ENCODE peak calls at places on chromosomes 4 and X, in six cellular contexts. One of them, this sample, is unnamed.

GRCh38 chr4:143337600-143338287 is 1.1 kb downstream of the GAB1 start:
- DNase-seq in Peyer's patch: peak; percentile 80
- DNase-seq in tibial artery: peak; percentile 83
- DNase-seq in psoas muscle: peak; percentile 50
- DNase-seq in effector memory CD4-positive, alpha-beta T cell: no peak
- DNase-seq in GM23248: peak; percentile 70
- DNase-seq in this sample: peak; percentile 10

GRCh38 chr4:47251363-47252135 is 212.0 kb downstream of the COMMD8 start:
- DNase-seq in Peyer's patch: no peak
- DNase-seq in tibial artery: no peak
- DNase-seq in psoas muscle: no peak
- DNase-seq in effector memory CD4-positive, alpha-beta T cell: no peak
- DNase-seq in GM23248: no peak
- DNase-seq in this sample: no peak

GRCh38 chrX:66030505-66031317 is 9.2 kb downstream of the VSIG4 start:
- DNase-seq in Peyer's patch: no peak
- DNase-seq in tibial artery: no peak
- DNase-seq in psoas muscle: no peak
- DNase-seq in effector memory CD4-positive, alpha-beta T cell: no peak
- DNase-seq in GM23248: peak; percentile 46
- DNase-seq in this sample: no peak

GRCh38 chr4:41134581-41134980 is 79.8 kb downstream of the APBB2 start:
- DNase-seq in Peyer's patch: no peak
- DNase-seq in tibial artery: no peak
- DNase-seq in psoas muscle: no peak
- DNase-seq in effector memory CD4-positive, alpha-beta T cell: no peak
- DNase-seq in GM23248: peak; percentile 29
- DNase-seq in this sample: no peak

GRCh38 chrX:40173662-40174593 is 76.2 kb upstream of the BCOR start:
- DNase-seq in Peyer's patch: peak; percentile 62
- DNase-seq in tibial artery: peak; percentile 63
- DNase-seq in psoas muscle: peak; percentile 35
- DNase-seq in effector memory CD4-positive, alpha-beta T cell: peak; percentile 41
- DNase-seq in GM23248: peak; percentile 62
- DNase-seq in this sample: peak; percentile 27

GRCh38 chrX:10110984-10111363 is 45.8 kb upstream of the CLCN4 start:
- DNase-seq in Peyer's patch: no peak
- DNase-seq in tibial artery: no peak
- DNase-seq in psoas muscle: no peak
- DNase-seq in effector memory CD4-positive, alpha-beta T cell: no peak
- DNase-seq in GM23248: peak; percentile 43
- DNase-seq in this sample: peak; percentile 5

GRCh38 chr4:133003169-133003568 is 145.9 kb upstream of the PCDH10 start:
- DNase-seq in Peyer's patch: no peak
- DNase-seq in tibial artery: no peak
- DNase-seq in psoas muscle: no peak
- DNase-seq in effector memory CD4-positive, alpha-beta T cell: no peak
- DNase-seq in GM23248: no peak
- DNase-seq in this sample: no peak

GRCh38 chr4:1406416-1406945 is at the start of gene NKX1-1:
- DNase-seq in Peyer's patch: no peak
- DNase-seq in tibial artery: no peak
- DNase-seq in psoas muscle: no peak
- DNase-seq in effector memory CD4-positive, alpha-beta T cell: no peak
- DNase-seq in GM23248: no peak
- DNase-seq in this sample: no peak

GRCh38 chr4:64822405-64822804 is 413.2 kb upstream of the TECRL start:
- DNase-seq in Peyer's patch: no peak
- DNase-seq in tibial artery: no peak
- DNase-seq in psoas muscle: no peak
- DNase-seq in effector memory CD4-positive, alpha-beta T cell: no peak
- DNase-seq in GM23248: no peak
- DNase-seq in this sample: no peak

GRCh38 chr4:177250056-177250696 is 59.5 kb upstream of the NEIL3 start:
- DNase-seq in Peyer's patch: peak; percentile 79
- DNase-seq in tibial artery: peak; percentile 73
- DNase-seq in psoas muscle: peak; percentile 21
- DNase-seq in effector memory CD4-positive, alpha-beta T cell: peak; percentile 49
- DNase-seq in GM23248: peak; percentile 79
- DNase-seq in this sample: peak; percentile 43

GRCh38 chr4:153314915-153315314 is 29.6 kb upstream of the MND1 start:
- DNase-seq in Peyer's patch: no peak
- DNase-seq in tibial artery: no peak
- DNase-seq in psoas muscle: no peak
- DNase-seq in effector memory CD4-positive, alpha-beta T cell: no peak
- DNase-seq in GM23248: no peak
- DNase-seq in this sample: no peak

GRCh38 chrX:16585486-16586370 is 64.2 kb upstream of the S100G start:
- DNase-seq in Peyer's patch: no peak
- DNase-seq in tibial artery: no peak
- DNase-seq in psoas muscle: no peak
- DNase-seq in effector memory CD4-positive, alpha-beta T cell: no peak
- DNase-seq in GM23248: no peak
- DNase-seq in this sample: no peak

GRCh38 chr4:145482209-145483021 is 762 bp downstream of the SMAD1 start:
- DNase-seq in Peyer's patch: peak; percentile 67
- DNase-seq in tibial artery: peak; percentile 72
- DNase-seq in psoas muscle: peak; percentile 55
- DNase-seq in effector memory CD4-positive, alpha-beta T cell: no peak
- DNase-seq in GM23248: peak; percentile 91
- DNase-seq in this sample: no peak

GRCh38 chr4:54318904-54319303 is 89.8 kb downstream of the PDGFRA start:
- DNase-seq in Peyer's patch: no peak
- DNase-seq in tibial artery: no peak
- DNase-seq in psoas muscle: no peak
- DNase-seq in effector memory CD4-positive, alpha-beta T cell: no peak
- DNase-seq in GM23248: peak; percentile 75
- DNase-seq in this sample: no peak

GRCh38 chrX:108399427-108400165 is 38.6 kb downstream of the COL4A6 start:
- DNase-seq in Peyer's patch: no peak
- DNase-seq in tibial artery: no peak
- DNase-seq in psoas muscle: no peak
- DNase-seq in effector memory CD4-positive, alpha-beta T cell: no peak
- DNase-seq in GM23248: peak; percentile 66
- DNase-seq in this sample: no peak

GRCh38 chrX:40406330-40406859 is 174.4 kb upstream of the ATP6AP2 start:
- DNase-seq in Peyer's patch: no peak
- DNase-seq in tibial artery: no peak
- DNase-seq in psoas muscle: no peak
- DNase-seq in effector memory CD4-positive, alpha-beta T cell: no peak
- DNase-seq in GM23248: no peak
- DNase-seq in this sample: no peak

GRCh38 chr4:96729641-96730040 is 889.7 kb downstream of the PDHA2 start:
- DNase-seq in Peyer's patch: no peak
- DNase-seq in tibial artery: no peak
- DNase-seq in psoas muscle: no peak
- DNase-seq in effector memory CD4-positive, alpha-beta T cell: no peak
- DNase-seq in GM23248: no peak
- DNase-seq in this sample: no peak

GRCh38 chr4:47287735-47288134 is 175.8 kb downstream of the COMMD8 start:
- DNase-seq in Peyer's patch: no peak
- DNase-seq in tibial artery: no peak
- DNase-seq in psoas muscle: no peak
- DNase-seq in effector memory CD4-positive, alpha-beta T cell: no peak
- DNase-seq in GM23248: peak; percentile 3
- DNase-seq in this sample: no peak

GRCh38 chrX:66915893-66916292 is 277.0 kb upstream of the EDA2R start:
- DNase-seq in Peyer's patch: no peak
- DNase-seq in tibial artery: no peak
- DNase-seq in psoas muscle: no peak
- DNase-seq in effector memory CD4-positive, alpha-beta T cell: no peak
- DNase-seq in GM23248: no peak
- DNase-seq in this sample: no peak

GRCh38 chr4:81040175-81040659 is 9.7 kb downstream of the BMP3 start:
- DNase-seq in Peyer's patch: no peak
- DNase-seq in tibial artery: no peak
- DNase-seq in psoas muscle: no peak
- DNase-seq in effector memory CD4-positive, alpha-beta T cell: no peak
- DNase-seq in GM23248: peak; percentile 68
- DNase-seq in this sample: no peak

GRCh38 chr4:45662996-45663395 is 460.9 kb downstream of the GABRG1 start:
- DNase-seq in Peyer's patch: no peak
- DNase-seq in tibial artery: no peak
- DNase-seq in psoas muscle: no peak
- DNase-seq in effector memory CD4-positive, alpha-beta T cell: no peak
- DNase-seq in GM23248: peak; percentile 83
- DNase-seq in this sample: no peak

GRCh38 chrX:130055103-130055502 is 55.2 kb downstream of the ELF4 start:
- DNase-seq in Peyer's patch: no peak
- DNase-seq in tibial artery: peak; percentile 61
- DNase-seq in psoas muscle: peak; percentile 33
- DNase-seq in effector memory CD4-positive, alpha-beta T cell: no peak
- DNase-seq in GM23248: peak; percentile 74
- DNase-seq in this sample: no peak

GRCh38 chr4:35538807-35539206 is 705.5 kb downstream of the ARAP2 start:
- DNase-seq in Peyer's patch: no peak
- DNase-seq in tibial artery: no peak
- DNase-seq in psoas muscle: no peak
- DNase-seq in effector memory CD4-positive, alpha-beta T cell: no peak
- DNase-seq in GM23248: no peak
- DNase-seq in this sample: no peak

GRCh38 chr4:126807132-126807531 is 825.6 kb upstream of the INTU start:
- DNase-seq in Peyer's patch: no peak
- DNase-seq in tibial artery: no peak
- DNase-seq in psoas muscle: no peak
- DNase-seq in effector memory CD4-positive, alpha-beta T cell: no peak
- DNase-seq in GM23248: peak; percentile 42
- DNase-seq in this sample: no peak

DNA sequence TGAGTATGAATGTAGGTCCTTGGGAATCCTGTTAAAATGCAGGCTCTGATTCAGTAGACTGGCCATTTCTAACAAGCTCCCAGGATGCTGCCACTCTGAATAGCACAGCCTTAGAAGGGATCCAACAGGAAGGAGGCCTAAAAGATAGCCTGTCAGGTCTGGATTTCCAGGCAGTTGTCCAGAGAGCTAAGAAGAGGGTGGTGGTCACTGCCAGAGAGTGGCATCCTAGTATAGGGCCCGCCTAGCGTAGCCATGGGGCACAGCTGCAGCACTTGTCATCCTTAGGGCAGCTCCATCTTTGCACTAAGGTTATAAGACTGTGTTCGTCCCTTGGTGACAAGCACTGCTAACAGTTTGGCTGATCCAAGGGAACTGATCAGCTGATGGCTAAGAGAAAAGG is 20.5 kb upstream of the NUP54 start:
- DNase-seq in Peyer's patch: no peak
- DNase-seq in tibial artery: no peak
- DNase-seq in psoas muscle: no peak
- DNase-seq in effector memory CD4-positive, alpha-beta T cell: no peak
- DNase-seq in GM23248: no peak
- DNase-seq in this sample: no peak
- H3K36me3 ChIP-seq in Peyer's patch: peaks cover 93% of the 10 kb centered on the region
- H3K36me3 ChIP-seq in tibial artery: peaks cover 80% of the 10 kb centered on the region
- H3K36me3 ChIP-seq in psoas muscle: peaks cover 99% of the 10 kb centered on the region
- H3K36me3 ChIP-seq in effector memory CD4-positive, alpha-beta T cell: peaks cover 48% of the 10 kb centered on the region
- H3K36me3 ChIP-seq in GM23248: peaks cover 57% of the 10 kb centered on the region
- H3K36me3 ChIP-seq in this sample: peaks cover 42% of the 10 kb centered on the region

DNA sequence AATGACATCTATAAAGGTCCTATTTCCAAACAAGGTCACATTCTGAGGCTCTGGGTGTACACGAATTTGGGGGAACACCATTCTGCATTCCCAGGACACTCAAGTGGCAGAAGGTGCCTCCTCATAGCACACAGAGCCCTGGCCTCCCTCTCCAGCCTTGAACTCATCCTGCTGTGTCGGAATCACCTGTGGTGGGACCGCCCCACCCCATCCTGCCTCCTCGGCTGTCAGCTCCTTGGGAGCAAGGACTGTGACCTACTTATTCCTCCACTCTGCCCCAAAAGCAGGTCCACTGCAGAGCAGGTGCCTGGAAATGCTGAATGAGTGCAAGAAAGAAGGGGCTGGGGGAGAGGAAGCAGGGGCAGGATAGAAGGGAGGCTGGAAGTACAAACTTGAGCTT is 33.5 kb downstream of the HTRA3 start:
- DNase-seq in Peyer's patch: peak; percentile 22
- DNase-seq in tibial artery: peak; percentile 51
- DNase-seq in psoas muscle: no peak
- DNase-seq in effector memory CD4-positive, alpha-beta T cell: no peak
- DNase-seq in GM23248: no peak
- DNase-seq in this sample: no peak
- H3K27ac ChIP-seq in Peyer's patch: no peak overlapping the region
- H3K27ac ChIP-seq in tibial artery: no peak overlapping the region
- H3K27ac ChIP-seq in psoas muscle: no peak overlapping the region
- H3K27ac ChIP-seq in effector memory CD4-positive, alpha-beta T cell: no peak overlapping the region
- H3K27ac ChIP-seq in GM23248: peak overlapping the region; percentile 33
- H3K27ac ChIP-seq in this sample: no peak overlapping the region

GRCh38 chr4:3514806-3515421 is 17.3 kb downstream of the LRPAP1 start:
- DNase-seq in Peyer's patch: no peak
- DNase-seq in tibial artery: no peak
- DNase-seq in psoas muscle: peak; percentile 28
- DNase-seq in effector memory CD4-positive, alpha-beta T cell: no peak
- DNase-seq in GM23248: no peak
- DNase-seq in this sample: no peak
- H3K36me3 ChIP-seq in Peyer's patch: peaks cover 92% of the 10 kb centered on the region
- H3K36me3 ChIP-seq in tibial artery: peaks cover 100% of the 10 kb centered on the region
- H3K36me3 ChIP-seq in psoas muscle: peaks cover 93% of the 10 kb centered on the region
- H3K36me3 ChIP-seq in effector memory CD4-positive, alpha-beta T cell: peaks cover 92% of the 10 kb centered on the region
- H3K36me3 ChIP-seq in GM23248: no peaks in the 10 kb centered on the region
- H3K36me3 ChIP-seq in this sample: peaks cover 79% of the 10 kb centered on the region

GRCh38 chr4:38316045-38316444 is 348.0 kb upstream of the KLF3 start:
- DNase-seq in Peyer's patch: no peak
- DNase-seq in tibial artery: no peak
- DNase-seq in psoas muscle: no peak
- DNase-seq in effector memory CD4-positive, alpha-beta T cell: no peak
- DNase-seq in GM23248: no peak
- DNase-seq in this sample: no peak

GRCh38 chr4:38317238-38317637 is 346.8 kb upstream of the KLF3 start:
- DNase-seq in Peyer's patch: no peak
- DNase-seq in tibial artery: no peak
- DNase-seq in psoas muscle: no peak
- DNase-seq in effector memory CD4-positive, alpha-beta T cell: no peak
- DNase-seq in GM23248: no peak
- DNase-seq in this sample: no peak

GRCh38 chr4:38314663-38315062 is 349.3 kb upstream of the KLF3 start:
- DNase-seq in Peyer's patch: peak; percentile 90
- DNase-seq in tibial artery: no peak
- DNase-seq in psoas muscle: no peak
- DNase-seq in effector memory CD4-positive, alpha-beta T cell: no peak
- DNase-seq in GM23248: no peak
- DNase-seq in this sample: no peak

GRCh38 chr4:38313999-38314561 is 349.9 kb upstream of the KLF3 start:
- DNase-seq in Peyer's patch: peak; percentile 77
- DNase-seq in tibial artery: no peak
- DNase-seq in psoas muscle: no peak
- DNase-seq in effector memory CD4-positive, alpha-beta T cell: no peak
- DNase-seq in GM23248: peak; percentile 67
- DNase-seq in this sample: no peak

DNA sequence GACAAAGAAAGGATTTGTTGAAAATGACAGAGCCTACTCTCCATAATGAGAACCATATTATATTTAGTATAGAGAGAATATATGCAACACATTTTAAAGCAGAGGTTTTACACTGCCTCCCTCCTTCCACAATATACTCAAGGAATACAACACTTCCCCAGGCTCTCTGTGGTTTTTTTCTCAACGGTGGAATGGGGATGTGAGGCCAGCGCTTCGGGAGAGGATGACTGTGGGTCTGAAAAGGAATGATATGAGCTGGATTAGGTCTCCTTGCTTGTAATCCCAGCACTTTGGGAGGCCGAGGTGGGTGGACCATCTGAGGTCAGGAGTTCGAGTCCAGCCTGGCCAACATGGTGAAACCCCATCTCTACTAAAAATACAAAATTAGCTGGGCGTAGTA is 348.7 kb upstream of the KLF3 start:
- DNase-seq in Peyer's patch: no peak
- DNase-seq in tibial artery: no peak
- DNase-seq in psoas muscle: no peak
- DNase-seq in effector memory CD4-positive, alpha-beta T cell: no peak
- DNase-seq in GM23248: no peak
- DNase-seq in this sample: no peak
- H3K27ac ChIP-seq in Peyer's patch: no peak overlapping the region
- H3K27ac ChIP-seq in tibial artery: no peak overlapping the region
- H3K27ac ChIP-seq in psoas muscle: no peak overlapping the region
- H3K27ac ChIP-seq in effector memory CD4-positive, alpha-beta T cell: no peak overlapping the region
- H3K27ac ChIP-seq in GM23248: no peak overlapping the region
- H3K27ac ChIP-seq in this sample: no peak overlapping the region